ENCODE peak calls at places on chromosome 12, in five cellular contexts. One of them, this sample, is unnamed. For H3K4me1, the result is how much of the 10 kb centered on the place peaks cover.

GRCh38 chr12:122130150-122130549 is 43.9 kb downstream of the IL31 start:
- DNase-seq in psoas muscle: no peak
- DNase-seq in uterus: no peak
- DNase-seq in IMR-90: peak
- DNase-seq in astrocyte: peak
- DNase-seq in this sample: no peak

GRCh38 chr12:117125275-117125613 is 26.0 kb upstream of the TESC start:
- DNase-seq in psoas muscle: no peak
- DNase-seq in uterus: no peak
- DNase-seq in IMR-90: peak
- DNase-seq in astrocyte: no peak
- DNase-seq in this sample: no peak

GRCh38 chr12:65612440-65612839 is 211.8 kb upstream of the HMGA2 start:
- DNase-seq in psoas muscle: no peak
- DNase-seq in uterus: no peak
- DNase-seq in IMR-90: no peak
- DNase-seq in astrocyte: peak
- DNase-seq in this sample: no peak

GRCh38 chr12:54463034-54463433 is 10.4 kb downstream of the GTSF1 start:
- DNase-seq in psoas muscle: peak
- DNase-seq in uterus: peak
- DNase-seq in IMR-90: peak
- DNase-seq in astrocyte: peak
- DNase-seq in this sample: peak

GRCh38 chr12:56684745-56685369 is 3.2 kb downstream of the PTGES3 start:
- DNase-seq in psoas muscle: no peak
- DNase-seq in uterus: no peak
- DNase-seq in IMR-90: no peak
- DNase-seq in astrocyte: no peak
- DNase-seq in this sample: no peak

GRCh38 chr12:57491393-57492280 is 3.8 kb downstream of the MARS1 start:
- DNase-seq in psoas muscle: no peak
- DNase-seq in uterus: no peak
- DNase-seq in IMR-90: no peak
- DNase-seq in astrocyte: no peak
- DNase-seq in this sample: no peak

GRCh38 chr12:124550123-124551089 is 17.0 kb downstream of the NCOR2 start:
- DNase-seq in psoas muscle: peak
- DNase-seq in uterus: peak
- DNase-seq in IMR-90: no peak
- DNase-seq in astrocyte: no peak
- DNase-seq in this sample: no peak

GRCh38 chr12:49903700-49904423 is at the start of gene FAIM2:
- DNase-seq in psoas muscle: peak
- DNase-seq in uterus: peak
- DNase-seq in IMR-90: peak
- DNase-seq in astrocyte: peak
- DNase-seq in this sample: peak

GRCh38 chr12:70059373-70059772 is 183.9 kb upstream of the CNOT2 start:
- DNase-seq in psoas muscle: no peak
- DNase-seq in uterus: no peak
- DNase-seq in IMR-90: no peak
- DNase-seq in astrocyte: no peak
- DNase-seq in this sample: no peak

GRCh38 chr12:10361622-10362021 is 28.2 kb downstream of the KLRK1 start:
- DNase-seq in psoas muscle: no peak
- DNase-seq in uterus: no peak
- DNase-seq in IMR-90: peak
- DNase-seq in astrocyte: peak
- DNase-seq in this sample: no peak

GRCh38 chr12:7915911-7916403 is 20.0 kb downstream of the SLC2A3 start:
- DNase-seq in psoas muscle: no peak
- DNase-seq in uterus: no peak
- DNase-seq in IMR-90: no peak
- DNase-seq in astrocyte: peak
- DNase-seq in this sample: no peak

GRCh38 chr12:124804011-124804621 is 59.5 kb downstream of the SCARB1 start:
- DNase-seq in psoas muscle: peak
- DNase-seq in uterus: no peak
- DNase-seq in IMR-90: peak
- DNase-seq in astrocyte: peak
- DNase-seq in this sample: peak

GRCh38 chr12:12661086-12661485 is 34.9 kb downstream of the GPR19 start:
- DNase-seq in psoas muscle: no peak
- DNase-seq in uterus: no peak
- DNase-seq in IMR-90: peak
- DNase-seq in astrocyte: peak
- DNase-seq in this sample: peak

GRCh38 chr12:69099201-69099837 is 140.1 kb upstream of the CPSF6 start:
- DNase-seq in psoas muscle: no peak
- DNase-seq in uterus: no peak
- DNase-seq in IMR-90: no peak
- DNase-seq in astrocyte: no peak
- DNase-seq in this sample: no peak

GRCh38 chr12:6763380-6763779 is 2.8 kb upstream of the PTMS start:
- DNase-seq in psoas muscle: no peak
- DNase-seq in uterus: no peak
- DNase-seq in IMR-90: no peak
- DNase-seq in astrocyte: no peak
- DNase-seq in this sample: no peak

GRCh38 chr12:44459569-44459968 is 416.5 kb downstream of the NELL2 start:
- DNase-seq in psoas muscle: no peak
- DNase-seq in uterus: no peak
- DNase-seq in IMR-90: no peak
- DNase-seq in astrocyte: no peak
- DNase-seq in this sample: no peak

GRCh38 chr12:68790952-68791234 is 17.1 kb upstream of the MDM2 start:
- DNase-seq in psoas muscle: no peak
- DNase-seq in uterus: no peak
- DNase-seq in IMR-90: no peak
- DNase-seq in astrocyte: no peak
- DNase-seq in this sample: no peak

GRCh38 chr12:19030180-19030579 is 99.4 kb upstream of the PLEKHA5 start:
- DNase-seq in psoas muscle: no peak
- DNase-seq in uterus: no peak
- DNase-seq in IMR-90: no peak
- DNase-seq in astrocyte: no peak
- DNase-seq in this sample: no peak

GRCh38 chr12:54349658-54350057 is 14.6 kb downstream of the GPR84 start:
- DNase-seq in psoas muscle: no peak
- DNase-seq in uterus: no peak
- DNase-seq in IMR-90: no peak
- DNase-seq in astrocyte: no peak
- DNase-seq in this sample: no peak

GRCh38 chr12:67137256-67137655 is 131.9 kb upstream of the CAND1 start:
- DNase-seq in psoas muscle: no peak
- DNase-seq in uterus: no peak
- DNase-seq in IMR-90: no peak
- DNase-seq in astrocyte: no peak
- DNase-seq in this sample: no peak

GRCh38 chr12:64733857-64734256 is 25.3 kb downstream of the GNS start:
- DNase-seq in psoas muscle: peak
- DNase-seq in uterus: no peak
- DNase-seq in IMR-90: no peak
- DNase-seq in astrocyte: no peak
- DNase-seq in this sample: peak

GRCh38 chr12:6532927-6533652 is 1.2 kb upstream of the GAPDH start:
- DNase-seq in psoas muscle: peak
- DNase-seq in uterus: peak
- DNase-seq in IMR-90: peak
- DNase-seq in astrocyte: peak
- DNase-seq in this sample: peak

GRCh38 chr12:80064269-80064668 is 35.1 kb upstream of the OTOGL start:
- DNase-seq in psoas muscle: no peak
- DNase-seq in uterus: no peak
- DNase-seq in IMR-90: peak
- DNase-seq in astrocyte: peak
- DNase-seq in this sample: no peak

GRCh38 chr12:50297027-50297426 is 13.7 kb upstream of the LIMA1 start:
- DNase-seq in psoas muscle: no peak
- DNase-seq in uterus: no peak
- DNase-seq in IMR-90: no peak
- DNase-seq in astrocyte: no peak
- DNase-seq in this sample: no peak

GRCh38 chr12:71746983-71747611 is 7.6 kb upstream of the RAB21 start:
- DNase-seq in psoas muscle: no peak
- DNase-seq in uterus: peak
- DNase-seq in IMR-90: peak
- DNase-seq in astrocyte: peak
- DNase-seq in this sample: peak

GRCh38 chr12:126518596-126519200 is 1453.5 kb downstream of the AACS start:
- DNase-seq in psoas muscle: no peak
- DNase-seq in uterus: no peak
- DNase-seq in IMR-90: no peak
- DNase-seq in astrocyte: peak
- DNase-seq in this sample: no peak

DNA sequence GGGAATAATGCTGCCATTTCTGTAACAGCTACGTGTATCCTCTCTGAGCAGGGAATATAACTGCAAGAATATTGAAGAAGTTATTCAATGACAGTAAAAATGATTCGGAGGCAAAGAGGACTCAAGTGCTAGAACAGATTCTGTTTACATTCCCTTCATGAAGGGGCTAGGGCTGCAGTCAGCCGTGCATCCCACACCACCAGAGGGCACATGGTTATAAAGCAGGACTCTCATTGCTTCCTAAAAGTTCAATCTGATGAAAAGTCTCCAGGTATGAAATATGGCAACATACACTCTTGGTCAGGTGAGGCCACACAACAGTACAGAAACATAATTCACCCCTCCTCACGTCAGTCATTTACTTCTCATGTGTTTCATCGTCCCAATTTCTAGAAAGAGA is 34.0 kb downstream of the TCHP start:
- DNase-seq in psoas muscle: no peak
- DNase-seq in uterus: no peak
- DNase-seq in IMR-90: peak
- DNase-seq in astrocyte: no peak
- DNase-seq in this sample: no peak
- TF ChIP-seq CTCF in psoas muscle: no peak
- TF ChIP-seq CTCF in uterus: no peak
- TF ChIP-seq CTCF in IMR-90: peak
- TF ChIP-seq CTCF in astrocyte: peak
- TF ChIP-seq CTCF in this sample: no peak

GRCh38 chr12:114414031-114414865 is 8.3 kb upstream of the TBX5 start:
- DNase-seq in psoas muscle: no peak
- DNase-seq in uterus: no peak
- DNase-seq in IMR-90: peak
- DNase-seq in astrocyte: no peak
- DNase-seq in this sample: no peak
- H3K4me3 ChIP-seq in psoas muscle: no peak
- H3K4me3 ChIP-seq in uterus: no peak
- H3K4me3 ChIP-seq in IMR-90: peak
- H3K4me3 ChIP-seq in astrocyte: no peak
- H3K4me3 ChIP-seq in this sample: no peak

DNA sequence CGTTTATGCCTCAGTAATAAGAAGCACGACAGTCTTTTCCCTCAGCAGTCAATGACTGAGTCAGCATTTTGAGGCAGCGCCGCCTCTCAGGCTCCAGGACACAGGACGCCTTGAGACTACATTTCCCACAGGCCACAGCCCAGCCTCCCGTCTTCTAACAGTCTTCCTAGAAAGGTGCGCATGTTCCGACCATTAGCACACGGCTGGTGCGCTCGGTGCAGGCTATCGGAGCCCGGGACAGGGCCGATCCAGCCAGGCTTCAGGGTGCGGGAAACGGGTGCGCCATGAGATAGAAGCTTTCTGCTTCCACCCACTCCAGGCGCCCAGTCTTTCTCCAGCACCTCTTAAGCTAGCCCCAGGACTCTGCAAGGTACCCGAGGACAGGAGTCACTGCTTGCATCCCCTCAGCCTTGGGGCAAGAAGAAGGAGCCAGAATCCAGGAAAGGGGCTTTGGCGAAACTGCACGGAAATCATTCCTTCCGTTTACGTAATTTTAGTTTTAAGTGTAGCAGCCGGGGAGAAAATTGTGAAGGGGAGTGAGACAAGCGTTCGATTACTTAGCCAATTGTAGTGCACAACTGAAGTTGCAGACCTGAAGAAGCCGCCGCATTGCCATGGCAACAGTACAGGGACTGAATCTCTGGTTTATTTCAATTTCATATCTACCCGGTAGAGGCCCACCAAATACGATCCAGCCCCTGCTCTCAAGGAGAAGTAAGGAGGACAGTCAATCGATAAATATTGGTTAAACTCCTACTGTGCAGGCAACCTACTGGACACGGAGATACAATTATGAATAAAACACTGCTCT is 53.9 kb downstream of the ZNF641 start:
- DNase-seq in psoas muscle: peak
- DNase-seq in uterus: peak
- DNase-seq in IMR-90: peak
- DNase-seq in astrocyte: peak
- DNase-seq in this sample: peak
- H3K4me1 ChIP-seq in psoas muscle: under half
- H3K4me1 ChIP-seq in uterus: under half
- H3K4me1 ChIP-seq in IMR-90: under half
- H3K4me1 ChIP-seq in astrocyte: under half
- H3K4me1 ChIP-seq in this sample: under half

GRCh38 chr12:17511369-17511768 is 578.6 kb downstream of the RERGL start:
- DNase-seq in psoas muscle: no peak
- DNase-seq in uterus: no peak
- DNase-seq in IMR-90: no peak
- DNase-seq in astrocyte: no peak
- DNase-seq in this sample: no peak
- TF ChIP-seq CTCF in psoas muscle: no peak
- TF ChIP-seq CTCF in uterus: no peak
- TF ChIP-seq CTCF in IMR-90: no peak
- TF ChIP-seq CTCF in astrocyte: no peak
- TF ChIP-seq CTCF in this sample: no peak

GRCh38 chr12:108969622-108970021 is 51.2 kb downstream of the SVOP start:
- DNase-seq in psoas muscle: no peak
- DNase-seq in uterus: no peak
- DNase-seq in IMR-90: no peak
- DNase-seq in astrocyte: no peak
- DNase-seq in this sample: no peak

GRCh38 chr12:108977360-108977759 is 43.5 kb downstream of the SVOP start:
- DNase-seq in psoas muscle: no peak
- DNase-seq in uterus: no peak
- DNase-seq in IMR-90: no peak
- DNase-seq in astrocyte: no peak
- DNase-seq in this sample: no peak

GRCh38 chr12:108972226-108972757 is 48.6 kb downstream of the SVOP start:
- DNase-seq in psoas muscle: no peak
- DNase-seq in uterus: no peak
- DNase-seq in IMR-90: no peak
- DNase-seq in astrocyte: no peak
- DNase-seq in this sample: no peak

GRCh38 chr12:108973753-108974152 is 47.1 kb downstream of the SVOP start:
- DNase-seq in psoas muscle: no peak
- DNase-seq in uterus: no peak
- DNase-seq in IMR-90: no peak
- DNase-seq in astrocyte: no peak
- DNase-seq in this sample: no peak

GRCh38 chr12:108975024-108975593 is 45.8 kb downstream of the SVOP start:
- DNase-seq in psoas muscle: no peak
- DNase-seq in uterus: no peak
- DNase-seq in IMR-90: no peak
- DNase-seq in astrocyte: no peak
- DNase-seq in this sample: no peak
- H3K4me3 ChIP-seq in psoas muscle: no peak
- H3K4me3 ChIP-seq in uterus: no peak
- H3K4me3 ChIP-seq in IMR-90: no peak
- H3K4me3 ChIP-seq in astrocyte: no peak
- H3K4me3 ChIP-seq in this sample: no peak

This sample was measured in adrenal gland.